ENCODE peak calls at places on chromosome 6, in nine cellular contexts. J is GM23338, Q is H1, I is hepatocyte, H is MM.1S, O is IMR-90, Y is PC-3, A is neural progenitor cell, R is K562. L is an unnamed sample.

GRCh38 chr6:113825776-113826175 is 31.4 kb upstream of the MARCKS start:
- DNase-seq in Q (no peak), J (no peak), R (no peak), A (peak; percentile 20), Y (no peak), H (no peak), I (peak; percentile 51), O (peak; percentile 84), L (peak; percentile 91)

GRCh38 chr6:109768485-109768884 is 77.4 kb downstream of the FIG4 start:
- DNase-seq in I (no peak), Y (peak; percentile 70), H (no peak), Q (no peak), R (no peak), O (peak; percentile 66), A (no peak), J (no peak), L (peak; percentile 67)

GRCh38 chr6:126170875-126171489 is 168.9 kb upstream of the CENPW start:
- DNase-seq in R (peak; percentile 76), J (peak; percentile 83), Y (peak; percentile 59), Q (no peak), H (peak; percentile 46), I (peak; percentile 37), A (peak; percentile 42), O (peak; percentile 26), L (no peak)

GRCh38 chr6:88268508-88268907 is 102.4 kb upstream of the CNR1 start:
- DNase-seq in J (no peak), Q (no peak), A (peak; percentile 13), O (no peak), I (no peak), R (no peak), H (no peak), Y (no peak), L (no peak)

GRCh38 chr6:134816780-134817179 is 133.1 kb downstream of the ALDH8A1 start:
- DNase-seq in H (no peak), Y (peak; percentile 40), J (no peak), R (no peak), O (peak; percentile 64), I (no peak), A (no peak), Q (no peak), L (peak; percentile 70)

GRCh38 chr6:154842828-154843227 is 109.6 kb downstream of the SCAF8 start:
- DNase-seq in A (no peak), I (no peak), J (no peak), O (no peak), H (no peak), Q (no peak), R (no peak), Y (no peak), L (no peak)

GRCh38 chr6:107820571-107821261 is 3.4 kb downstream of the SCML4 start:
- DNase-seq in A (peak; percentile 23), Y (no peak), O (no peak), R (no peak), Q (no peak), I (peak; percentile 35), J (no peak), H (no peak), L (peak; percentile 17)

GRCh38 chr6:147508073-147508870 is at the start of gene SAMD5:
- DNase-seq in I (peak; percentile 88), O (peak; percentile 68), Y (peak; percentile 75), H (no peak), A (peak; percentile 87), Q (peak; percentile 29), R (peak; percentile 80), J (peak; percentile 70), L (peak; percentile 61)

GRCh38 chr6:140812636-140813035 is 1320.1 kb upstream of the GJE1 start:
- DNase-seq in O (no peak), H (no peak), A (no peak), J (no peak), Y (no peak), R (no peak), Q (no peak), I (no peak), L (no peak)

GRCh38 chr6:111184827-111185567 is 97.7 kb downstream of the SLC16A10 start:
- DNase-seq in Q (no peak), A (no peak), I (no peak), H (no peak), Y (no peak), R (no peak), J (no peak), O (no peak), L (no peak)

GRCh38 chr6:89298680-89299450 is 16.2 kb downstream of the GABRR2 start:
- DNase-seq in R (no peak), Q (no peak), H (peak; percentile 93), I (peak; percentile 35), J (no peak), A (no peak), O (peak; percentile 84), Y (peak; percentile 89), L (peak; percentile 62)

GRCh38 chr6:161100072-161100471 is 108.5 kb downstream of the MAP3K4 start:
- DNase-seq in Y (no peak), H (no peak), I (peak; percentile 10), R (no peak), J (no peak), O (no peak), Q (no peak), A (no peak), L (no peak)

GRCh38 chr6:113495521-113495920 is 361.6 kb upstream of the MARCKS start:
- DNase-seq in R (no peak), H (no peak), I (no peak), Y (peak; percentile 48), A (no peak), O (peak; percentile 87), J (no peak), Q (no peak), L (peak; percentile 85)

GRCh38 chr6:35084511-35085203 is 56.5 kb downstream of the TCP11 start:
- DNase-seq in Q (no peak), Y (no peak), O (no peak), R (no peak), I (no peak), J (no peak), H (no peak), A (no peak), L (no peak)

GRCh38 chr6:5787054-5787720 is 219.5 kb downstream of the NRN1 start:
- DNase-seq in Q (no peak), A (no peak), Y (no peak), H (no peak), J (no peak), O (no peak), R (no peak), I (no peak), L (no peak)

GRCh38 chr6:113558966-113559365 is 298.2 kb upstream of the MARCKS start:
- DNase-seq in I (no peak), R (no peak), Q (no peak), H (no peak), Y (peak; percentile 23), O (peak; percentile 65), J (no peak), A (no peak), L (peak; percentile 76)

GRCh38 chr6:142624978-142625715 is 319.8 kb downstream of the HIVEP2 start:
- DNase-seq in Y (no peak), Q (no peak), A (no peak), I (no peak), J (no peak), H (no peak), R (no peak), O (no peak), L (no peak)

GRCh38 chr6:134422426-134423231 is 104.7 kb upstream of the SGK1 start:
- DNase-seq in A (no peak), Q (no peak), I (no peak), Y (peak; percentile 87), O (peak; percentile 100), R (peak; percentile 34), J (no peak), H (no peak), L (peak; percentile 100)

GRCh38 chr6:35794536-35795452 is 2.3 kb downstream of the CLPS start:
- DNase-seq in A (no peak), H (no peak), Q (no peak), Y (no peak), J (no peak), I (no peak), R (no peak), O (no peak), L (no peak)

GRCh38 chr6:82957171-82957894 is 108.3 kb downstream of the UBE3D start:
- DNase-seq in R (no peak), J (no peak), I (no peak), Y (no peak), H (no peak), O (peak; percentile 35), Q (no peak), A (no peak), L (peak; percentile 22)

DNA sequence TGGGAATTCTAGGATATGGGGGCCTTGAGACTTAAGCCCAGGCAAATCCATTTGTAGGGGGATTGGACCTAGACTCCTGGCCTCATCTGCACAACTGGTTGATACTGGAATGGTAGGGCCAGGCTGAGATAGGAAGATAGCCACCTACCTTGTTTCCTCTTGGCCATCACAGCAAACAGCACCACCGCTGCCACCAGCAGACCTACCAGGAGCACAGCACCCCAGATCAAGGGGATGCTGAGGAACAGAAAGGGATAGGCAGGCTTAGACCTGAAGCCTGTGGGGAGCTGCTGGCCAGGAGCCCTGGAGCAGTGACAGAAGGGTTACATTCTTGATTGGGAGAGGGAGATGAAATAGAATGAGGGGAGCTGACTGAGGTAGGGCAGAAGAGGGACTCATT is 3.5 kb downstream of the TREML1 start:
- DNase-seq in J (no peak), R (no peak), H (no peak), I (no peak), Q (no peak), A (no peak), Y (no peak), O (no peak), L (no peak)
- H3K4me1 ChIP-seq in J (peaks cover 9% of the 10 kb centered on the region), R (no peaks in the 10 kb centered on the region), H (no peaks in the 10 kb centered on the region), I (peaks cover 8% of the 10 kb centered on the region), Q (peaks cover 6% of the 10 kb centered on the region), A (no peaks in the 10 kb centered on the region), Y (no peaks in the 10 kb centered on the region), O (no peaks in the 10 kb centered on the region), L (no peaks in the 10 kb centered on the region)

GRCh38 chr6:168031411-168032382 is 34.2 kb downstream of the KIF25 start:
- DNase-seq in A (no peak), H (no peak), O (peak; percentile 64), J (no peak), Q (no peak), I (no peak), R (no peak), Y (no peak), L (peak; percentile 62)
- H2AFZ ChIP-seq in A (no peak overlapping the region), H (no peak overlapping the region), O (peak overlapping the region; percentile 68), J (peak overlapping the region; percentile 56), Q (no peak overlapping the region), I (no peak overlapping the region), R (no peak overlapping the region), Y (no peak overlapping the region), L (peak overlapping the region; percentile 29)

DNA sequence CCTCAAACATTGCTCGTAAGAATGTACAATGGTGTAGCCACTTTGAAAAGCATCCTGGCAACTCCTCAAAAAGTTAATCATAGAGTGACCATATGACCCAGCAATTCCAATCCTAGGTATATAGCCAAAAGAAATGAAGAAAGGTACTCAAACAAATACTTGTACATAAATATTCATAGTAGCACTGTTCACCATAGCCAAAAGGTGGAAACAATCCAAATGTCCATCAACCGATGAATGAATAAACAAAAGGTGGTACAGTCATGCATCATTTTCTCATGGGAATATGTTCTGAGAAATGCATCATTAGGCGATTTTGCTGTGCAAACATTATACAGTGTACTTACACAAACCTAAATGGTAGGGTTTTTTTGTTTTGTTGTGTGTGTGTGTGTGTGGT is 74.4 kb upstream of the TBC1D7 start:
- DNase-seq in O (no peak), I (no peak), Q (no peak), A (no peak), J (no peak), H (no peak), R (no peak), Y (peak; percentile 21), L (peak; percentile 60)
- TF ChIP-seq CTCF in O (no peak), I (no peak), Q (no peak), A (no peak), J (no peak), H (no peak), R (no peak), Y (no peak), L (no peak)

GRCh38 chr6:44199883-44200282 is 16.8 kb upstream of the MYMX start:
- DNase-seq in I (no peak), H (no peak), J (no peak), Y (no peak), R (no peak), O (no peak), A (no peak), Q (no peak), L (no peak)
- H3K4me1 ChIP-seq in I (peaks cover 27% of the 10 kb centered on the region), H (no peaks in the 10 kb centered on the region), J (peaks cover 44% of the 10 kb centered on the region), Y (peaks cover 15% of the 10 kb centered on the region), R (peaks cover 26% of the 10 kb centered on the region), O (no peaks in the 10 kb centered on the region), A (peaks cover 25% of the 10 kb centered on the region), Q (peaks cover 28% of the 10 kb centered on the region), L (no peaks in the 10 kb centered on the region)